ENCODE peak calls at places on chromosomes 6 and 20, in eight cellular contexts. U is RWPE1; O is OCI-M1; R is stimulated activated CD4-positive, alpha-beta T cell treated with anti-CD3 and anti-CD28 coated beads, Interleukin-4, amount 100 ng/mL, for 1 hour; P is NCI-H1105 treated with DMSO at 0.1 percent for 48 hours; D is neural crest cell; E is pancreas; T is NCI-H345. J is an unnamed sample.
A peak's percentile ranks its signal among the peaks of the same experiment; 100 is the strongest.

GRCh38 chr6:32666420-32667300 is at the start of gene HLA-DQB1:
- DNase-seq in R (peak; percentile 22), P (no peak), T (no peak), D (peak; percentile 23), U (peak; percentile 51), E (no peak), O (peak; percentile 85), J (peak; percentile 77)

GRCh38 chr6:166959906-166960608 is 3.7 kb upstream of the RNASET2 start:
- DNase-seq in T (no peak), E (no peak), P (no peak), U (no peak), O (no peak), D (no peak), R (no peak), J (no peak)

GRCh38 chr6:82365011-82365751 is 1.6 kb downstream of the TPBG start:
- DNase-seq in O (no peak), P (peak; percentile 57), R (no peak), E (peak; percentile 13), U (peak; percentile 34), D (peak; percentile 44), T (peak; percentile 52), J (no peak)

GRCh38 chr6:148999501-148999900 is 252.7 kb downstream of the UST start:
- DNase-seq in T (no peak), R (no peak), P (no peak), D (no peak), O (no peak), U (peak; percentile 42), E (no peak), J (no peak)

GRCh38 chr6:135423649-135424128 is 73.9 kb downstream of the AHI1 start:
- DNase-seq in O (peak; percentile 88), D (no peak), E (no peak), U (peak; percentile 36), P (peak; percentile 71), T (peak; percentile 3), R (no peak), J (peak; percentile 16)

GRCh38 chr20:52190437-52191131 is 995 bp downstream of the ZFP64 start:
- DNase-seq in T (peak; percentile 70), O (peak; percentile 37), U (peak; percentile 89), R (peak; percentile 27), E (peak; percentile 7), D (peak; percentile 10), P (peak; percentile 40), J (no peak)

GRCh38 chr6:106973018-106973840 is 1.3 kb downstream of the CD24 start:
- DNase-seq in T (peak; percentile 53), P (peak; percentile 57), D (peak; percentile 30), U (peak; percentile 34), E (peak; percentile 29), R (no peak), O (peak; percentile 58), J (no peak)

GRCh38 chr6:18262812-18263560 is 1.3 kb downstream of the DEK start:
- DNase-seq in P (peak; percentile 33), O (peak; percentile 63), U (no peak), E (no peak), D (no peak), T (peak; percentile 26), R (peak; percentile 26), J (peak; percentile 78)

GRCh38 chr6:168335341-168335740 is 15.8 kb upstream of the DACT2 start:
- DNase-seq in P (no peak), O (no peak), E (no peak), D (no peak), T (no peak), U (no peak), R (no peak), J (no peak)

GRCh38 chr20:49603209-49603627 is 35.3 kb upstream of the PTGIS start:
- DNase-seq in T (no peak), P (no peak), U (no peak), R (no peak), E (peak; percentile 35), D (no peak), O (peak; percentile 7), J (no peak)

J was measured in GM12878.